ENCODE peak calls at places on chromosomes 16 and 17, in nine cellular contexts. D, G, X, K, B, T, S, Q and L are unnamed samples.

GRCh38 chr17:2982854-2983636 is 80.4 kb downstream of the OR1D5 start:
- DNase-seq in D (peak), G (no peak), X (no peak), K (no peak), B (no peak), T (no peak), S (no peak), Q (peak), L (no peak)

GRCh38 chr17:35969558-35970442 is 11.5 kb downstream of the CCL16 start:
- DNase-seq in D (peak), G (peak), X (peak), K (peak), B (peak), T (peak), S (peak), Q (peak), L (peak)

GRCh38 chr17:55063857-55064485 is 95.4 kb downstream of the STXBP4 start:
- DNase-seq in D (no peak), G (peak), X (no peak), K (no peak), B (no peak), T (no peak), S (no peak), Q (no peak), L (no peak)

GRCh38 chr17:66426397-66427033 is 124.1 kb downstream of the PRKCA start:
- DNase-seq in D (no peak), G (peak), X (no peak), K (peak), B (peak), T (no peak), S (peak), Q (no peak), L (peak)

GRCh38 chr17:49104511-49105074 is 28.0 kb upstream of the B4GALNT2 start:
- DNase-seq in D (no peak), G (no peak), X (no peak), K (no peak), B (no peak), T (no peak), S (no peak), Q (no peak), L (no peak)

GRCh38 chr16:22314661-22315626 is 17.7 kb downstream of the POLR3E start:
- DNase-seq in D (no peak), G (no peak), X (no peak), K (no peak), B (no peak), T (no peak), S (no peak), Q (no peak), L (no peak)

GRCh38 chr17:19331134-19331533 is 31.4 kb downstream of the B9D1 start:
- DNase-seq in D (peak), G (no peak), X (no peak), K (no peak), B (no peak), T (no peak), S (no peak), Q (no peak), L (no peak)

GRCh38 chr17:65698381-65699061 is 137.1 kb upstream of the AXIN2 start:
- DNase-seq in D (no peak), G (no peak), X (no peak), K (no peak), B (no peak), T (no peak), S (peak), Q (no peak), L (peak)

GRCh38 chr16:56475226-56475625 is 23.9 kb downstream of the OGFOD1 start:
- DNase-seq in D (no peak), G (no peak), X (no peak), K (no peak), B (no peak), T (no peak), S (peak), Q (no peak), L (no peak)

GRCh38 chr17:51385208-51385607 is 124.9 kb downstream of the UTP18 start:
- DNase-seq in D (no peak), G (no peak), X (no peak), K (no peak), B (no peak), T (no peak), S (no peak), Q (no peak), L (no peak)

GRCh38 chr16:9932000-9932399 is 250.2 kb downstream of the GRIN2A start:
- DNase-seq in D (no peak), G (no peak), X (no peak), K (no peak), B (no peak), T (no peak), S (no peak), Q (no peak), L (no peak)

GRCh38 chr17:57915980-57916757 is 39.0 kb downstream of the CUEDC1 start:
- DNase-seq in D (no peak), G (no peak), X (no peak), K (peak), B (no peak), T (no peak), S (peak), Q (no peak), L (peak)

GRCh38 chr17:64005734-64006167 is 7.6 kb downstream of the PRR29 start:
- DNase-seq in D (no peak), G (peak), X (no peak), K (no peak), B (no peak), T (no peak), S (peak), Q (no peak), L (peak)

GRCh38 chr16:83954577-83955016 is 1.6 kb downstream of the OSGIN1 start:
- DNase-seq in D (peak), G (peak), X (no peak), K (no peak), B (no peak), T (no peak), S (peak), Q (peak), L (peak)

GRCh38 chr17:61409301-61410099 is 9.9 kb downstream of the TBX2 start:
- DNase-seq in D (no peak), G (peak), X (peak), K (peak), B (no peak), T (no peak), S (peak), Q (no peak), L (peak)

GRCh38 chr17:59219992-59220327 is 351 bp upstream of the GDPD1 start:
- DNase-seq in D (no peak), G (no peak), X (no peak), K (no peak), B (no peak), T (no peak), S (no peak), Q (no peak), L (no peak)

GRCh38 chr16:25141648-25142047 is 30.1 kb downstream of the LCMT1 start:
- DNase-seq in D (no peak), G (no peak), X (no peak), K (no peak), B (no peak), T (no peak), S (no peak), Q (no peak), L (no peak)

GRCh38 chr16:83205896-83206295 is 579.1 kb downstream of the CDH13 start:
- DNase-seq in D (no peak), G (no peak), X (no peak), K (no peak), B (no peak), T (no peak), S (no peak), Q (no peak), L (no peak)

GRCh38 chr17:19391432-19391831 is 4.4 kb upstream of the MFAP4 start:
- DNase-seq in D (no peak), G (no peak), X (peak), K (no peak), B (no peak), T (no peak), S (no peak), Q (no peak), L (no peak)

GRCh38 chr17:33686171-33686570 is 393.1 kb upstream of the ASIC2 start:
- DNase-seq in D (no peak), G (peak), X (no peak), K (no peak), B (no peak), T (no peak), S (no peak), Q (no peak), L (peak)

GRCh38 chr16:85829266-85829665 is 29.8 kb downstream of the COX4I1 start:
- DNase-seq in D (no peak), G (no peak), X (no peak), K (no peak), B (no peak), T (no peak), S (no peak), Q (no peak), L (no peak)

GRCh38 chr17:37041931-37042330 is 93.2 kb downstream of the AATF start:
- DNase-seq in D (no peak), G (no peak), X (no peak), K (no peak), B (no peak), T (no peak), S (no peak), Q (no peak), L (no peak)

GRCh38 chr17:7530294-7530900 is 18.5 kb upstream of the TNFSF12 start:
- DNase-seq in D (no peak), G (no peak), X (no peak), K (no peak), B (no peak), T (no peak), S (no peak), Q (no peak), L (no peak)

GRCh38 chr16:90020260-90020837 is 1.1 kb upstream of the DBNDD1 start:
- DNase-seq in D (no peak), G (no peak), X (no peak), K (no peak), B (no peak), T (no peak), S (peak), Q (no peak), L (no peak)

GRCh38 chr17:81701288-81702071 is 1.7 kb upstream of the MRPL12 start:
- DNase-seq in D (no peak), G (peak), X (no peak), K (no peak), B (no peak), T (no peak), S (no peak), Q (no peak), L (peak)

GRCh38 chr17:20241855-20242254 is 225.5 kb downstream of the LGALS9B start:
- DNase-seq in D (no peak), G (peak), X (no peak), K (no peak), B (no peak), T (no peak), S (peak), Q (no peak), L (no peak)

GRCh38 chr17:60640503-60640902 is 37.1 kb upstream of the BCAS3 start:
- DNase-seq in D (no peak), G (no peak), X (no peak), K (no peak), B (no peak), T (no peak), S (peak), Q (no peak), L (peak)

GRCh38 chr16:89319883-89320716 is 102.6 kb downstream of the ZNF778 start:
- DNase-seq in D (peak), G (peak), X (no peak), K (no peak), B (peak), T (no peak), S (peak), Q (no peak), L (peak)

GRCh38 chr17:78767806-78768205 is 14.3 kb downstream of the CYTH1 start:
- DNase-seq in D (no peak), G (no peak), X (no peak), K (no peak), B (no peak), T (no peak), S (no peak), Q (no peak), L (no peak)

GRCh38 chr17:48179071-48179945 is 71.7 kb downstream of the SNX11 start:
- DNase-seq in D (no peak), G (no peak), X (no peak), K (no peak), B (no peak), T (no peak), S (no peak), Q (no peak), L (no peak)